ENCODE peak calls at places on chromosomes 2 and 18, in eight cellular contexts. One of them, this sample, is unnamed.

GRCh38 chr18:10927980-10928605 is 221.3 kb downstream of the PIEZO2 start:
- DNase-seq in HCT116: no peak
- DNase-seq in right atrium auricular region: no peak
- DNase-seq in heart left ventricle: no peak
- DNase-seq in AG04450: no peak
- DNase-seq in PC-9: no peak
- DNase-seq in vagina: no peak
- DNase-seq in IMR-90: peak
- DNase-seq in this sample: no peak

GRCh38 chr2:12950957-12951656 is 234.4 kb downstream of the TRIB2 start:
- DNase-seq in vagina: no peak
- DNase-seq in HCT116: no peak
- DNase-seq in heart left ventricle: no peak
- DNase-seq in PC-9: peak
- DNase-seq in right atrium auricular region: no peak
- DNase-seq in IMR-90: peak
- DNase-seq in AG04450: no peak
- DNase-seq in this sample: no peak

GRCh38 chr2:130261970-130262760 is 63.9 kb upstream of the TUBA3E start:
- DNase-seq in HCT116: no peak
- DNase-seq in right atrium auricular region: no peak
- DNase-seq in AG04450: no peak
- DNase-seq in PC-9: no peak
- DNase-seq in IMR-90: peak
- DNase-seq in heart left ventricle: no peak
- DNase-seq in vagina: no peak
- DNase-seq in this sample: no peak

GRCh38 chr2:200944467-200945394 is 18.7 kb downstream of the ORC2 start:
- DNase-seq in vagina: no peak
- DNase-seq in IMR-90: peak
- DNase-seq in right atrium auricular region: no peak
- DNase-seq in heart left ventricle: no peak
- DNase-seq in HCT116: peak
- DNase-seq in PC-9: peak
- DNase-seq in AG04450: peak
- DNase-seq in this sample: no peak

GRCh38 chr2:207725815-207726578 is 14.6 kb downstream of the CCNYL1 start:
- DNase-seq in heart left ventricle: no peak
- DNase-seq in HCT116: no peak
- DNase-seq in AG04450: no peak
- DNase-seq in vagina: no peak
- DNase-seq in right atrium auricular region: no peak
- DNase-seq in IMR-90: no peak
- DNase-seq in PC-9: no peak
- DNase-seq in this sample: no peak

GRCh38 chr2:207676827-207677354 is 34.5 kb upstream of the CCNYL1 start:
- DNase-seq in vagina: no peak
- DNase-seq in heart left ventricle: no peak
- DNase-seq in right atrium auricular region: no peak
- DNase-seq in AG04450: peak
- DNase-seq in PC-9: peak
- DNase-seq in IMR-90: peak
- DNase-seq in HCT116: no peak
- DNase-seq in this sample: no peak

GRCh38 chr2:63192889-63193778 is 142.5 kb downstream of the OTX1 start:
- DNase-seq in HCT116: no peak
- DNase-seq in AG04450: no peak
- DNase-seq in heart left ventricle: no peak
- DNase-seq in IMR-90: no peak
- DNase-seq in right atrium auricular region: no peak
- DNase-seq in vagina: no peak
- DNase-seq in PC-9: no peak
- DNase-seq in this sample: no peak

GRCh38 chr2:178109813-178110212 is 2.4 kb upstream of the RBM45 start:
- DNase-seq in vagina: no peak
- DNase-seq in IMR-90: peak
- DNase-seq in PC-9: peak
- DNase-seq in AG04450: no peak
- DNase-seq in heart left ventricle: no peak
- DNase-seq in right atrium auricular region: no peak
- DNase-seq in HCT116: peak
- DNase-seq in this sample: no peak

GRCh38 chr2:71929482-71929772 is 218.2 kb downstream of the CYP26B1 start:
- DNase-seq in right atrium auricular region: no peak
- DNase-seq in AG04450: no peak
- DNase-seq in vagina: no peak
- DNase-seq in HCT116: no peak
- DNase-seq in PC-9: no peak
- DNase-seq in IMR-90: no peak
- DNase-seq in heart left ventricle: no peak
- DNase-seq in this sample: no peak

GRCh38 chr2:184272040-184272439 is 326.3 kb upstream of the ZNF804A start:
- DNase-seq in vagina: no peak
- DNase-seq in heart left ventricle: no peak
- DNase-seq in AG04450: no peak
- DNase-seq in HCT116: no peak
- DNase-seq in right atrium auricular region: no peak
- DNase-seq in PC-9: no peak
- DNase-seq in IMR-90: no peak
- DNase-seq in this sample: no peak

GRCh38 chr18:67636597-67637385 is 120.3 kb upstream of the DSEL start:
- DNase-seq in vagina: no peak
- DNase-seq in IMR-90: no peak
- DNase-seq in HCT116: no peak
- DNase-seq in PC-9: no peak
- DNase-seq in AG04450: no peak
- DNase-seq in heart left ventricle: no peak
- DNase-seq in right atrium auricular region: no peak
- DNase-seq in this sample: no peak

GRCh38 chr2:58120626-58121229 is 74.1 kb downstream of the VRK2 start:
- DNase-seq in PC-9: no peak
- DNase-seq in AG04450: no peak
- DNase-seq in HCT116: no peak
- DNase-seq in right atrium auricular region: no peak
- DNase-seq in heart left ventricle: no peak
- DNase-seq in IMR-90: no peak
- DNase-seq in vagina: no peak
- DNase-seq in this sample: no peak

GRCh38 chr2:233387225-233387624 is 32.9 kb downstream of the DGKD start:
- DNase-seq in vagina: no peak
- DNase-seq in AG04450: peak
- DNase-seq in HCT116: no peak
- DNase-seq in IMR-90: no peak
- DNase-seq in PC-9: peak
- DNase-seq in right atrium auricular region: no peak
- DNase-seq in heart left ventricle: no peak
- DNase-seq in this sample: no peak

GRCh38 chr2:57434952-57435351 is 611.7 kb upstream of the VRK2 start:
- DNase-seq in right atrium auricular region: no peak
- DNase-seq in vagina: no peak
- DNase-seq in IMR-90: no peak
- DNase-seq in HCT116: no peak
- DNase-seq in PC-9: no peak
- DNase-seq in heart left ventricle: no peak
- DNase-seq in AG04450: no peak
- DNase-seq in this sample: no peak

DNA sequence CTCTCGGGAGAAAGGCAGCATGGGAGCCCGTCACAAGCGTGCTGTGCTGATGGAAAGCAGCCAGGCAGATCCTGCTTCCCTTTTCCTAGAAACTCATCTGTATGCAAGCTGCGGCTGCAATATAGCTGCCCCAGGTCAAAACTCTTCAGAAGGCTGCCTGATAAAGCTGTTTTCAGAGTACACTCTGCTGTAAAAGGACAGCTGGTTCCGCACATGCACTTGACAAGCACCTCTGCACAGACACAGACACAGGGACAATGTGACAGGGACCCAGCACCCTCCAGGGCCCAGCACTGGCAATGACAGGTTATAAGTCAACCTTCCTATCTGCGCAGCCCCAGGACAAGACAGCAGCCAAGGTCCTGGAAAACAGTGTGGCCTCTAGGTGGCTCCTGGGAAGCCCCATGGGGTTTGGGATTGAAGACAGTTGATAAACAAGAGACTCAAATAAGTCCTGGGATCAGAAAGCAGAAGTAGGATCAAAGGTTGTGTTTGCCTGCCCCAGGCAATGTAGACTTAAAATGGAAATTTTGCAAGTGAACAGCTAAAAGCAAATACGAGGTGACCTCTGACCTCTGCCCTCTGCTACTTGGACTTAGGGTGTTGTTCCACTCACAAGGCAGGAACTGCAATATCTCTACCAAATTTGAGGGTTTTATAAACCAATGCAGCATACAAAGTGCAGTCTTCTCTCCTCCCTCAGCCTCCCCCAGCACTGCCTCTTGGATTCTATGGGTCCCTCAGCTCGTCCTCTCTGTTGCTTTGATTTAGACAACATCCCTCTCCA is 16.9 kb downstream of the SLC66A2 start:
- DNase-seq in HCT116: no peak
- DNase-seq in vagina: no peak
- DNase-seq in AG04450: no peak
- DNase-seq in IMR-90: no peak
- DNase-seq in right atrium auricular region: no peak
- DNase-seq in heart left ventricle: peak
- DNase-seq in PC-9: no peak
- DNase-seq in this sample: no peak
- H3K27ac ChIP-seq in HCT116: no peak
- H3K27ac ChIP-seq in vagina: no peak
- H3K27ac ChIP-seq in AG04450: no peak
- H3K27ac ChIP-seq in IMR-90: no peak
- H3K27ac ChIP-seq in right atrium auricular region: no peak
- H3K27ac ChIP-seq in heart left ventricle: peak
- H3K27ac ChIP-seq in PC-9: no peak
- H3K27ac ChIP-seq in this sample: no peak

GRCh38 chr18:8732442-8733360 is 27.3 kb downstream of the MTCL1 start:
- DNase-seq in vagina: no peak
- DNase-seq in HCT116: no peak
- DNase-seq in heart left ventricle: no peak
- DNase-seq in IMR-90: no peak
- DNase-seq in right atrium auricular region: no peak
- DNase-seq in AG04450: no peak
- DNase-seq in PC-9: no peak
- DNase-seq in this sample: no peak

GRCh38 chr18:8730080-8730827 is 24.9 kb downstream of the MTCL1 start:
- DNase-seq in right atrium auricular region: peak
- DNase-seq in AG04450: no peak
- DNase-seq in vagina: no peak
- DNase-seq in IMR-90: peak
- DNase-seq in PC-9: peak
- DNase-seq in heart left ventricle: peak
- DNase-seq in HCT116: peak
- DNase-seq in this sample: no peak

GRCh38 chr18:8734496-8734895 is 29.1 kb downstream of the MTCL1 start:
- DNase-seq in HCT116: no peak
- DNase-seq in vagina: no peak
- DNase-seq in right atrium auricular region: no peak
- DNase-seq in IMR-90: no peak
- DNase-seq in PC-9: no peak
- DNase-seq in AG04450: no peak
- DNase-seq in heart left ventricle: no peak
- DNase-seq in this sample: no peak

DNA sequence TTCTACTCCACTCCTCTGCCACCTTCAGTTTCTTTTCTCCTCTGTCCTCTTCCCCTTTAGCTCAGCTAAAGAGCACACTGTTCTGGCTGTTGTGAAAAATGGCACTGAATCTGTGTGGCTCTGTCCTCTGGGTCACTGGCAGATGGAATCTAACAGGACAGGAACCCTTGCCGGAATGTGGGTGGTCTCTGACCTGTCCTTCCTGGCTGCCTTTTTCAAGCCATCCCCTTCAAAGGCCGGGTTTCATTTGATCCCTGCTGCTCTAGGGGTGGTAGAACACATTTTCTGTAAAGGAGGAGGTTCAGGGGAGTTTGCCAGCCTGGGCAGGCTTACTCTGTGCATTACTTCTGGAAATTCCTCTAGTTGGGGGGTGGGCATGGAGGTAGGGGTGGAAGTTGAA is 29.9 kb downstream of the MTCL1 start:
- DNase-seq in right atrium auricular region: no peak
- DNase-seq in IMR-90: no peak
- DNase-seq in vagina: no peak
- DNase-seq in HCT116: no peak
- DNase-seq in heart left ventricle: no peak
- DNase-seq in PC-9: no peak
- DNase-seq in AG04450: no peak
- DNase-seq in this sample: no peak
- H3K27ac ChIP-seq in right atrium auricular region: no peak
- H3K27ac ChIP-seq in IMR-90: no peak
- H3K27ac ChIP-seq in vagina: no peak
- H3K27ac ChIP-seq in HCT116: no peak
- H3K27ac ChIP-seq in heart left ventricle: no peak
- H3K27ac ChIP-seq in PC-9: no peak
- H3K27ac ChIP-seq in AG04450: no peak
- H3K27ac ChIP-seq in this sample: no peak

DNA sequence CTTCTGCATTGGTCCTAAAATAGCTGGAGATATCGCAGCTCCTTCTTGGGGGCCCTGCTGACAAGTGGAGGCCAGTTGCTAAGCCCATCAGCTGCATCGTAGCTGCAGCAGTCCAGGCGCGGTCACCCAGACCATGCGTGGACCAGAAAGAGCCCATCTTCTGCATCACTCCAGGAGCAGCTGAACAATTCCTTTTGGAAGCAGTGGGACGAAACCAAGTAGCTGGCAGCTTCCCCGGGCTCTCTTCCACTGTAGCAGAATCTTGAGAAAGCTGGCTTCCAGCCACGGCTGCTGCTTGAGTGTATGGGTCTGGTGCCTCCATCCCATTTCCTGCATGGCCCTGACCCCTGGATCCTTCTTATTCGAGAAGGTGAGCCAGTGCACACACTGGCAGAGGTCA is 22.2 kb upstream of the CAB39 start:
- DNase-seq in heart left ventricle: no peak
- DNase-seq in IMR-90: peak
- DNase-seq in vagina: no peak
- DNase-seq in PC-9: no peak
- DNase-seq in right atrium auricular region: no peak
- DNase-seq in AG04450: no peak
- DNase-seq in HCT116: no peak
- DNase-seq in this sample: no peak
- H3K27ac ChIP-seq in heart left ventricle: no peak
- H3K27ac ChIP-seq in IMR-90: no peak
- H3K27ac ChIP-seq in vagina: no peak
- H3K27ac ChIP-seq in PC-9: peak
- H3K27ac ChIP-seq in right atrium auricular region: no peak
- H3K27ac ChIP-seq in AG04450: no peak
- H3K27ac ChIP-seq in HCT116: peak
- H3K27ac ChIP-seq in this sample: no peak

DNA sequence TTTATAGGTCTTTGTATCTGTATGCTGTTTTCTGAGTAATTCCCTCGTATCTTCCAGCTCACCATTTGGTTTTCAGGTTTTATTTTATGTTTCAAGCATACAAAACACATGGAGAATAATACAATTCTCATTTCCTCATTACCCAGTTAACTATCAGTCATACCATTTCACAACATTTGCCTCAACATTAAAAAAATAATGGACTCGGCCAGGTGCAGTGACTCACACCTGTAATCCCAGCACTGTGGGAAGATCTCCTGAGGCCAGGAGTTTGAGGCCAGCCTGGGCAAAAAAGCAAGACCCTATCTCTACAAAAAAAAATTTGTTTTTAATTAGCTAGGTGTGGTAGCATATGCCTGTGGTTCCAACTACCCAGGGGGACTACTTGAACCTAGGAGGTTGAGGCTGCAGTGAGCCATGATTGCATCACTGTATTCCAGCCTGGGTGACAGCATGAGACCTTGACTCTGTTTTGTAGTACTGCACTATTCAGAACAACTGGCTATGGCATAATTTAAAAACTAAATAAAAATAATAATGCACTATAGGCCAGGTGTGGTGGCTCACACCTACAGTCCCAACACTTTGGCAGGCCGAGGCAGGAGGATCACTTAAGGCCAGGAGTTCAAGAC is 20.3 kb downstream of the NPC1 start:
- DNase-seq in right atrium auricular region: no peak
- DNase-seq in AG04450: no peak
- DNase-seq in PC-9: peak
- DNase-seq in vagina: no peak
- DNase-seq in HCT116: no peak
- DNase-seq in heart left ventricle: no peak
- DNase-seq in IMR-90: no peak
- DNase-seq in this sample: no peak
- H3K27ac ChIP-seq in right atrium auricular region: no peak
- H3K27ac ChIP-seq in AG04450: no peak
- H3K27ac ChIP-seq in PC-9: peak
- H3K27ac ChIP-seq in vagina: no peak
- H3K27ac ChIP-seq in HCT116: no peak
- H3K27ac ChIP-seq in heart left ventricle: no peak
- H3K27ac ChIP-seq in IMR-90: no peak
- H3K27ac ChIP-seq in this sample: no peak